ENCODE peak calls at places on chromosome 16, in eight cellular contexts. W, E, J, R, M, V, P and Z are unnamed samples.

GRCh38 chr16:23987443-23987842 is 151.7 kb downstream of the PRKCB start:
- DNase-seq in W (no peak), E (no peak), J (no peak), R (no peak), M (no peak), V (no peak), P (no peak), Z (no peak)

GRCh38 chr16:25009822-25010221 is 5.3 kb downstream of the ARHGAP17 start:
- DNase-seq in W (no peak), E (no peak), J (peak), R (no peak), M (no peak), V (no peak), P (no peak), Z (no peak)

GRCh38 chr16:87235810-87236515 is 81.2 kb downstream of the C16orf95 start:
- DNase-seq in W (no peak), E (no peak), J (no peak), R (no peak), M (no peak), V (no peak), P (peak), Z (no peak)

GRCh38 chr16:52545544-52546262 is 1.2 kb downstream of the TOX3 start:
- DNase-seq in W (peak), E (no peak), J (no peak), R (no peak), M (no peak), V (no peak), P (peak), Z (no peak)

GRCh38 chr16:2744711-2745110 is 7.7 kb upstream of the SRRM2 start:
- DNase-seq in W (no peak), E (no peak), J (no peak), R (no peak), M (no peak), V (no peak), P (no peak), Z (no peak)

GRCh38 chr16:71627631-71628236 is 1.8 kb downstream of the MARVELD3 start:
- DNase-seq in W (peak), E (no peak), J (no peak), R (no peak), M (peak), V (no peak), P (peak), Z (no peak)

GRCh38 chr16:16092925-16093624 is 130.2 kb downstream of the ABCC6 start:
- DNase-seq in W (no peak), E (peak), J (no peak), R (no peak), M (no peak), V (peak), P (no peak), Z (no peak)

GRCh38 chr16:81405702-81406113 is 38.9 kb upstream of the CMIP start:
- DNase-seq in W (no peak), E (peak), J (peak), R (peak), M (peak), V (peak), P (peak), Z (peak)

GRCh38 chr16:67277999-67278772 is 1.1 kb upstream of the PLEKHG4 start:
- DNase-seq in W (no peak), E (no peak), J (peak), R (no peak), M (peak), V (peak), P (peak), Z (peak)

GRCh38 chr16:17775061-17775460 is 304.3 kb upstream of the XYLT1 start:
- DNase-seq in W (no peak), E (no peak), J (no peak), R (no peak), M (no peak), V (peak), P (no peak), Z (no peak)

GRCh38 chr16:51523400-51523799 is 372.3 kb upstream of the SALL1 start:
- DNase-seq in W (no peak), E (no peak), J (peak), R (no peak), M (no peak), V (no peak), P (no peak), Z (no peak)

DNA sequence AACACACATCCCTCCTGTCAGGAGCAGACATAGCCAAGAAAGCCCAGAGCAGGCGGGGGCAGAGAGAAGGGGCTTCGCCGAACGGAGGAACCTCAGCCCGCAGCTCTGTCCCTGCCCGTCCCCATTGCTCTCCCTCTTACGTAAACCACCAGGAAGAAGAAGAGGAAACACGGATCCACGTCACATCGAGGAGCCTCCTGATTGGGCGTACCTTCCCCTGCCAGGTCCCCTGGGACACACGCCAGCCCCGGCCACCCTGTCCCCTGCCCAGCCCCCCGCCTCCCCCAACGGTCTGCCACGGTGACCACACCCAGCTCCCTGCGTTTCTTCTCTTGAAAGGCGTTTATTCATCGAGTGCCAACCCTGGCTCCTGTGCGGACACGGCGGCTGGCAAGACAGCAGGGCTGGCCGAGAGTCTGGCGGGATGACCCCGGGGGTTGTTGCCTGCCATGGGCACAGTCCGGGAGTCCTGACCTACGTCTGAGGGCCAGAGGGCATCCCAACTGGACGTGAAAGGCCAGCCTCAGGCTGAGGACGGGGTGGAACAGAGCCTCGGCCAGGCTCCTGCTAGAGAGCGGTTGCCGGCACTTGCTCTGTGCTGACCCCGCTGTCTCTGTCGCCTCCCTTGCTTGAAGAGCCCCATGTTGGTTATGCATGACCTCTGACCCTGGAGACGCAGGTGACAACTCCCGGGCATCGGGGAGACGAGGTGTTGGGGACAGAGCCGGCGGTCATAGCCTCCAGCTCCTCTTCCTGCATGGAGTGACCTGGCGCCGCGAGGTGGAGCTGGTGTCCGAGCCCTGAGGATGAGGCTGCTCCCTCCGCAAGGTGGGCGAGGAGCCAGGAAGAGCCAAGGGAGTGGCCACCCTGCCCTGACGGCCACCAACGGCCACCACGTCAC is 40.6 kb upstream of the ACSF3 start:
- DNase-seq in W (no peak), E (peak), J (no peak), R (no peak), M (peak), V (no peak), P (no peak), Z (peak)
- H3K27ac ChIP-seq in W (no peak), E (peak), J (no peak), R (no peak), M (no peak), V (no peak), P (no peak), Z (no peak)

GRCh38 chr16:31183432-31184428 is 3.8 kb downstream of the FUS start:
- DNase-seq in W (no peak), E (no peak), J (peak), R (no peak), M (no peak), V (no peak), P (no peak), Z (no peak)
- H3K27ac ChIP-seq in W (no peak), E (no peak), J (no peak), R (no peak), M (no peak), V (no peak), P (no peak), Z (no peak)

DNA sequence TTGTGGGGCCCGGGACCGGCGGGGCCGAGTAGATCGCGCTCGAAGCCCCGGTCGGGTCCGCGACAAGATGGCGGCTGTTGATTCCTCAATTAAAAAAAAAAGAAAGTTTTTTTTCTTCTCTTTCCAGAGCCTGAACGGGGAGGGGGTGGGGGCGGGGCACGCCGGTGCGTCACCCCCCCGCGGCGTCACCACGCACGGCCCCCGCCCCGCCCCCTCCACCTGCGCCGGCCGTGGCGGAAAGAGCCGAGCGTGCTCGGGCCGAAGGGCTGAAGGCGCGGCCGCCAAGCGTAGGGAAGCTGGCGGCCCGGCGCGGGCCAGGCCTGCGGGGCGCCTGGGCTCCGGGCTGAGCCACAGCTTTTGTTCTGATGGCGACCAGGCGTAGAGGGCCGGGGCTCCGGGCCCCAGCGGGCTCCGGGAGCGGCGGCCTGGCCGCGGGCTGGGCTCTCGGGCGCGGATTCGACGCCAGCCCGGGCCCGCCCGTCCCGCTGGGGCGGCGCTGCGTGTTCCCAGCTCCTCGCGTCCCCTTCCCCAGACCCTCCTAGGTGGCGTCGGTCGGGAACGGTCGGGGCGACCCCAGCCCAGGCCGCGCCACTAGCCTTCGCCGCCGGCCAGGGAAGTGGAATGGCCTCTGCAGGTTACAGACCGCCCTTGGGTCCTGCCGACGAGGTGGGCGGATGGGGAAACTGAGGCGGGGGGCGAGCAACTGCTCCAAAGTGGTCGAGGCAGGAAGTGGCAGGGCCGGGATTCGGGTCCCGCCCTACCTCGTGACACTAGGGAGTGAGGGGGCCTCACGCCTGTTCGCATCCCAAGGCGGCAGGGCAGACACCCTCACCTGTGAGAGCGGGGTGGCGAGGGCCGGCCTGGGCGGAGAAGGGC is at the start of gene CREBBP:
- DNase-seq in W (peak), E (peak), J (peak), R (peak), M (peak), V (peak), P (peak), Z (peak)
- H3K27ac ChIP-seq in W (peak), E (peak), J (no peak), R (no peak), M (peak), V (peak), P (peak), Z (peak)

GRCh38 chr16:84527486-84528269 is 23.2 kb upstream of the MEAK7 start:
- DNase-seq in W (no peak), E (no peak), J (no peak), R (no peak), M (no peak), V (no peak), P (no peak), Z (no peak)
- H3K27ac ChIP-seq in W (no peak), E (peak), J (no peak), R (peak), M (no peak), V (no peak), P (no peak), Z (no peak)

GRCh38 chr16:27225536-27226360 is 22.4 kb downstream of the KDM8 start:
- DNase-seq in W (no peak), E (peak), J (no peak), R (no peak), M (peak), V (no peak), P (no peak), Z (no peak)
- H3K27ac ChIP-seq in W (no peak), E (peak), J (no peak), R (no peak), M (peak), V (no peak), P (no peak), Z (no peak)

GRCh38 chr16:101586-101985 is 23.6 kb downstream of the MPG start:
- DNase-seq in W (no peak), E (no peak), J (no peak), R (no peak), M (no peak), V (no peak), P (no peak), Z (no peak)

GRCh38 chr16:104355-104754 is 26.3 kb downstream of the MPG start:
- DNase-seq in W (no peak), E (no peak), J (no peak), R (no peak), M (no peak), V (no peak), P (no peak), Z (no peak)

GRCh38 chr16:100989-101388 is 23.0 kb downstream of the MPG start:
- DNase-seq in W (no peak), E (no peak), J (no peak), R (no peak), M (no peak), V (no peak), P (no peak), Z (no peak)

GRCh38 chr16:104828-105374 is 26.9 kb downstream of the MPG start:
- DNase-seq in W (no peak), E (no peak), J (no peak), R (no peak), M (no peak), V (no peak), P (no peak), Z (no peak)

GRCh38 chr16:102060-102855 is 24.2 kb downstream of the MPG start:
- DNase-seq in W (no peak), E (no peak), J (no peak), R (no peak), M (no peak), V (peak), P (no peak), Z (no peak)
- H3K27ac ChIP-seq in W (no peak), E (peak), J (no peak), R (no peak), M (no peak), V (no peak), P (no peak), Z (no peak)

DNA sequence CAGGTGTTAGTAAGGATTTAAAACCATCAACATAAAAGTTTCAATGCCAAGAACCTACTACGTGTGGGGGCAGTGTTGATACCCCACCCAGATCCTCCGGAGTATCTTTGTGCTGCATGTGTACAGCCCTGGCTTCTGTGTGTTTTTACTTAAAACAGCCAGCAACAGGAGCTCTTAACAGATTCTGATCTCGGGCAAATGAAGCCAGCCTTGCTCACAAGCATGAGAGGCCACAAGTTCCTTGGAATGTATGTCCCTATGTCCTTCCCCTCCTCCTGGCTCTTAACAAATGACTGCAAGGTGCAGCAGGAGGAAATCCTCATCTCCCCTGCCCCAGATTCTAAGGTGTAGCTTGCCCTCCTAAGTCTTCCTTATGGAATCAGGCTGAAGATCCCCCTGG is 139.4 kb upstream of the NUDT7 start:
- DNase-seq in W (no peak), E (no peak), J (no peak), R (no peak), M (no peak), V (no peak), P (peak), Z (no peak)
- H3K27ac ChIP-seq in W (no peak), E (no peak), J (no peak), R (no peak), M (no peak), V (no peak), P (no peak), Z (no peak)